ENCODE peak calls at places on chromosome 20, in nine cellular contexts. F is T-helper 22 cell; M is retina; L is hepatic stellate cell; K is activated CD4-positive, alpha-beta T cell treated with anti-CD3 and anti-CD28 coated beads, Interleukin-2, amount 50 U/mL, for 4 hours; G is NCI-H345; S is iPS-NIHi11; W is A549; V is fibroblast of lung. R is an unnamed sample.
A peak's percentile ranks its signal among the peaks of the same experiment; 100 is the strongest.

GRCh38 chr20:23145281-23145700 is 59.2 kb upstream of the CD93 start:
- DNase-seq in F (no peak), M (peak; percentile 57), L (no peak), W (no peak), V (peak; percentile 80), S (no peak), K (no peak), G (no peak), R (no peak)

GRCh38 chr20:54714817-54715216 is 239.4 kb downstream of the DOK5 start:
- DNase-seq in W (no peak), L (no peak), F (no peak), S (no peak), V (no peak), K (no peak), M (no peak), G (no peak), R (no peak)

GRCh38 chr20:57656821-57657536 is 36.8 kb upstream of the ZBP1 start:
- DNase-seq in M (no peak), L (peak; percentile 4), G (no peak), S (peak; percentile 5), W (no peak), K (no peak), V (no peak), F (no peak), R (peak; percentile 4)

GRCh38 chr20:37397076-37397953 is 51.4 kb downstream of the SRC start:
- DNase-seq in F (no peak), G (no peak), V (peak; percentile 28), S (no peak), M (no peak), W (peak; percentile 72), K (no peak), L (no peak), R (no peak)

GRCh38 chr20:24798930-24799705 is 150.0 kb upstream of the CST7 start:
- DNase-seq in V (peak; percentile 81), F (no peak), S (no peak), G (no peak), K (no peak), L (peak; percentile 48), M (no peak), W (no peak), R (no peak)

GRCh38 chr20:18191336-18191735 is 53.7 kb downstream of the KAT14 start:
- DNase-seq in F (no peak), K (no peak), M (no peak), V (no peak), S (no peak), W (no peak), G (no peak), L (no peak), R (no peak)

GRCh38 chr20:46253391-46253790 is 54.9 kb downstream of the CDH22 start:
- DNase-seq in G (peak; percentile 54), F (no peak), M (peak; percentile 49), S (peak; percentile 61), V (no peak), W (peak; percentile 46), L (peak; percentile 26), K (no peak), R (peak; percentile 36)

GRCh38 chr20:13995841-13996240 is 525 bp downstream of the MACROD2 start:
- DNase-seq in W (peak; percentile 51), V (no peak), L (no peak), F (no peak), G (peak; percentile 82), M (peak; percentile 75), K (no peak), S (peak; percentile 66), R (peak; percentile 38)

GRCh38 chr20:38806855-38807655 is 1.6 kb downstream of the PPP1R16B start:
- DNase-seq in V (no peak), M (peak; percentile 77), K (peak; percentile 49), S (no peak), F (peak; percentile 58), G (peak; percentile 82), W (no peak), L (no peak), R (no peak)

GRCh38 chr20:11080776-11081406 is 407.1 kb upstream of the JAG1 start:
- DNase-seq in K (no peak), F (no peak), S (no peak), W (no peak), L (no peak), G (no peak), M (peak; percentile 66), V (no peak), R (no peak)

GRCh38 chr20:62792182-62792939 is 3.9 kb upstream of the MRGBP start:
- DNase-seq in F (no peak), K (no peak), S (no peak), V (peak; percentile 74), W (no peak), G (no peak), L (peak; percentile 76), M (no peak), R (no peak)

GRCh38 chr20:40811660-40812414 is 122.8 kb upstream of the MAFB start:
- DNase-seq in L (no peak), S (peak; percentile 28), K (no peak), F (no peak), V (no peak), W (no peak), G (no peak), M (no peak), R (no peak)

GRCh38 chr20:14051454-14051853 is 56.1 kb downstream of the MACROD2 start:
- DNase-seq in M (no peak), V (no peak), K (no peak), L (no peak), F (no peak), G (no peak), W (no peak), S (no peak), R (no peak)

GRCh38 chr20:49775229-49775693 is 37.4 kb upstream of the SLC9A8 start:
- DNase-seq in L (peak; percentile 40), W (peak; percentile 90), M (no peak), V (peak; percentile 83), K (no peak), F (no peak), G (no peak), S (peak; percentile 43), R (no peak)

GRCh38 chr20:1305682-1306081 is 23.3 kb downstream of the SDCBP2 start:
- DNase-seq in V (no peak), M (no peak), L (no peak), F (no peak), K (no peak), G (no peak), W (no peak), S (no peak), R (no peak)

GRCh38 chr20:21739682-21740081 is 34.2 kb downstream of the PAX1 start:
- DNase-seq in W (no peak), L (no peak), F (no peak), G (peak; percentile 25), S (no peak), V (no peak), K (no peak), M (no peak), R (no peak)

GRCh38 chr20:58708246-58708931 is 15.8 kb downstream of the NPEPL1 start:
- DNase-seq in M (no peak), V (no peak), S (no peak), F (no peak), G (no peak), L (no peak), K (no peak), W (no peak), R (no peak)

GRCh38 chr20:37579091-37579490 is 51.4 kb upstream of the BLCAP start:
- DNase-seq in K (no peak), F (no peak), L (no peak), V (no peak), M (no peak), G (no peak), S (no peak), W (no peak), R (no peak)

GRCh38 chr20:48070961-48071645 is 285.8 kb upstream of the SULF2 start:
- DNase-seq in W (no peak), S (no peak), L (no peak), K (no peak), G (no peak), V (peak; percentile 46), M (no peak), F (no peak), R (no peak)

GRCh38 chr20:31711416-31712111 is 11.1 kb downstream of the BCL2L1 start:
- DNase-seq in W (no peak), V (no peak), M (no peak), S (no peak), G (peak; percentile 47), F (no peak), L (no peak), K (no peak), R (no peak)

GRCh38 chr20:9740486-9740885 is 98.4 kb downstream of the PAK5 start:
- DNase-seq in W (no peak), S (no peak), F (no peak), L (no peak), G (no peak), K (no peak), V (no peak), M (no peak), R (no peak)

GRCh38 chr20:5216663-5217062 is 89.9 kb downstream of the CDS2 start:
- DNase-seq in V (no peak), K (no peak), M (no peak), L (no peak), W (no peak), S (no peak), F (no peak), G (no peak), R (no peak)

GRCh38 chr20:61997372-61997771 is 68.3 kb downstream of the TAF4 start:
- DNase-seq in F (no peak), S (no peak), K (no peak), W (no peak), L (no peak), M (no peak), G (no peak), V (no peak), R (no peak)

GRCh38 chr20:44024820-44025580 is 110.3 kb downstream of the TOX2 start:
- DNase-seq in K (no peak), S (no peak), G (no peak), M (no peak), W (no peak), F (no peak), V (no peak), L (no peak), R (no peak)

GRCh38 chr20:46348231-46348803 is 40.0 kb upstream of the CDH22 start:
- DNase-seq in F (no peak), V (no peak), G (no peak), S (peak; percentile 70), W (peak; percentile 29), M (peak; percentile 65), L (no peak), K (no peak), R (no peak)

GRCh38 chr20:44187054-44187762 is at the start of gene JPH2:
- DNase-seq in S (peak; percentile 66), W (peak; percentile 60), M (peak; percentile 59), G (no peak), F (no peak), L (peak; percentile 84), K (no peak), V (peak; percentile 79), R (peak; percentile 32)

GRCh38 chr20:24580855-24581254 is 111.4 kb downstream of the SYNDIG1 start:
- DNase-seq in S (no peak), F (no peak), V (no peak), W (no peak), G (no peak), K (no peak), M (no peak), L (no peak), R (no peak)

GRCh38 chr20:34945315-34946077 is 10.1 kb downstream of the GSS start:
- DNase-seq in S (no peak), G (no peak), L (no peak), K (no peak), V (no peak), F (no peak), W (no peak), M (no peak), R (no peak)

GRCh38 chr20:60294627-60295026 is 336.4 kb downstream of the CDH26 start:
- DNase-seq in F (no peak), M (no peak), W (no peak), L (no peak), V (no peak), K (no peak), S (no peak), G (no peak), R (no peak)

GRCh38 chr20:7137395-7138151 is 370.1 kb downstream of the BMP2 start:
- DNase-seq in F (no peak), L (no peak), M (no peak), W (no peak), G (no peak), K (no peak), S (no peak), V (no peak), R (no peak)

GRCh38 chr20:47318596-47319516 is 37.6 kb downstream of the ZMYND8 start:
- DNase-seq in V (peak; percentile 75), F (no peak), L (peak; percentile 66), G (peak; percentile 60), S (peak; percentile 55), W (peak; percentile 61), M (peak; percentile 72), K (no peak), R (no peak)